ENCODE peak calls at places on chromosome 5, in eight cellular contexts. Z is adrenal gland, R is tibial nerve, T is esophagus squamous epithelium, B is spleen, S is A549, C is HCT116, D is vagina. Q is an unnamed sample. For H3K4me1, the result is how much of the 10 kb centered on the place peaks cover.

GRCh38 chr5:78644741-78645300 is 3.8 kb downstream of the LHFPL2 start:
- DNase-seq in Z (no peak), R (no peak), T (no peak), B (no peak), S (no peak), C (no peak), D (no peak), Q (no peak)

GRCh38 chr5:145854651-145855258 is 18.1 kb downstream of the GRXCR2 start:
- DNase-seq in Z (no peak), R (no peak), T (no peak), B (no peak), S (peak), C (peak), D (no peak), Q (no peak)

GRCh38 chr5:99316484-99316883 is 387.7 kb upstream of the CHD1 start:
- DNase-seq in Z (no peak), R (no peak), T (no peak), B (no peak), S (no peak), C (no peak), D (no peak), Q (no peak)

GRCh38 chr5:73591698-73592501 is 26.4 kb downstream of the UTP15 start:
- DNase-seq in Z (no peak), R (no peak), T (no peak), B (no peak), S (no peak), C (no peak), D (no peak), Q (no peak)

GRCh38 chr5:74642543-74642863 is 2.0 kb upstream of the ENC1 start:
- DNase-seq in Z (no peak), R (no peak), T (no peak), B (no peak), S (no peak), C (no peak), D (no peak), Q (no peak)

GRCh38 chr5:136901-137300 is 44.9 kb downstream of the PLEKHG4B start:
- DNase-seq in Z (no peak), R (no peak), T (no peak), B (no peak), S (no peak), C (no peak), D (no peak), Q (no peak)

GRCh38 chr5:3414371-3414770 is 181.3 kb upstream of the IRX1 start:
- DNase-seq in Z (no peak), R (no peak), T (no peak), B (no peak), S (no peak), C (no peak), D (no peak), Q (no peak)

GRCh38 chr5:107428303-107428761 is 242.4 kb downstream of the EFNA5 start:
- DNase-seq in Z (no peak), R (no peak), T (no peak), B (no peak), S (no peak), C (no peak), D (no peak), Q (no peak)

GRCh38 chr5:141694479-141694878 is 12.4 kb upstream of the ARAP3 start:
- DNase-seq in Z (no peak), R (no peak), T (no peak), B (no peak), S (no peak), C (no peak), D (no peak), Q (no peak)

GRCh38 chr5:141650851-141651727 is at the start of gene FCHSD1:
- DNase-seq in Z (peak), R (peak), T (peak), B (peak), S (peak), C (peak), D (peak), Q (peak)

GRCh38 chr5:88660947-88661869 is 221.8 kb downstream of the MEF2C start:
- DNase-seq in Z (peak), R (peak), T (no peak), B (no peak), S (peak), C (peak), D (no peak), Q (peak)

GRCh38 chr5:141017943-141018342 is 33.2 kb upstream of the PCDHB1 start:
- DNase-seq in Z (no peak), R (no peak), T (no peak), B (no peak), S (no peak), C (no peak), D (no peak), Q (no peak)

GRCh38 chr5:34012791-34013190 is 4.9 kb upstream of the AMACR start:
- DNase-seq in Z (peak), R (no peak), T (no peak), B (no peak), S (no peak), C (no peak), D (no peak), Q (no peak)

GRCh38 chr5:62720036-62720441 is 141.4 kb downstream of the LRRC70 start:
- DNase-seq in Z (peak), R (no peak), T (no peak), B (no peak), S (peak), C (peak), D (no peak), Q (no peak)

GRCh38 chr5:155886311-155887031 is 440.5 kb upstream of the SGCD start:
- DNase-seq in Z (no peak), R (no peak), T (no peak), B (no peak), S (no peak), C (no peak), D (no peak), Q (no peak)

GRCh38 chr5:138170299-138170698 is 8.1 kb downstream of the BRD8 start:
- DNase-seq in Z (no peak), R (no peak), T (no peak), B (no peak), S (no peak), C (no peak), D (no peak), Q (no peak)

GRCh38 chr5:82393951-82394350 is 115.8 kb upstream of the RPS23 start:
- DNase-seq in Z (no peak), R (no peak), T (no peak), B (no peak), S (no peak), C (no peak), D (no peak), Q (no peak)

GRCh38 chr5:91469517-91470165 is 86.5 kb upstream of the ARRDC3 start:
- DNase-seq in Z (peak), R (no peak), T (no peak), B (no peak), S (no peak), C (no peak), D (no peak), Q (no peak)

GRCh38 chr5:124605516-124605915 is 140.9 kb downstream of the ZNF608 start:
- DNase-seq in Z (no peak), R (no peak), T (no peak), B (no peak), S (no peak), C (no peak), D (peak), Q (peak)

GRCh38 chr5:125713406-125713805 is 709.8 kb upstream of the GRAMD2B start:
- DNase-seq in Z (no peak), R (no peak), T (no peak), B (no peak), S (no peak), C (no peak), D (no peak), Q (no peak)

GRCh38 chr5:119708076-119708790 is 78.9 kb downstream of the FAM170A start:
- DNase-seq in Z (no peak), R (no peak), T (no peak), B (peak), S (no peak), C (no peak), D (no peak), Q (no peak)

GRCh38 chr5:1594336-1595106 is 70.8 kb upstream of the LPCAT1 start:
- DNase-seq in Z (peak), R (peak), T (peak), B (peak), S (peak), C (peak), D (no peak), Q (peak)

GRCh38 chr5:28374492-28374934 is 1336.1 kb upstream of the CDH9 start:
- DNase-seq in Z (no peak), R (no peak), T (no peak), B (no peak), S (peak), C (no peak), D (no peak), Q (no peak)

GRCh38 chr5:9799601-9800000 is 169.4 kb upstream of the TAS2R1 start:
- DNase-seq in Z (no peak), R (no peak), T (no peak), B (no peak), S (no peak), C (no peak), D (no peak), Q (no peak)

GRCh38 chr5:152329191-152329590 is 75.9 kb downstream of the NMUR2 start:
- DNase-seq in Z (no peak), R (no peak), T (no peak), B (no peak), S (no peak), C (no peak), D (no peak), Q (no peak)

GRCh38 chr5:180600554-180601041 is 9.3 kb upstream of the SCGB3A1 start:
- DNase-seq in Z (no peak), R (no peak), T (no peak), B (peak), S (no peak), C (no peak), D (no peak), Q (no peak)

GRCh38 chr5:105503950-105504349 is 1941.4 kb upstream of the NUDT12 start:
- DNase-seq in Z (no peak), R (no peak), T (no peak), B (no peak), S (no peak), C (no peak), D (no peak), Q (no peak)

GRCh38 chr5:135222771-135223170 is 176.3 kb downstream of the MACROH2A1 start:
- DNase-seq in Z (peak), R (no peak), T (no peak), B (peak), S (no peak), C (no peak), D (no peak), Q (peak)

GRCh38 chr5:131466171-131466766 is 168.8 kb downstream of the RAPGEF6 start:
- DNase-seq in Z (no peak), R (no peak), T (no peak), B (no peak), S (no peak), C (no peak), D (no peak), Q (no peak)

GRCh38 chr5:119077444-119077843 is 6.6 kb downstream of the DMXL1 start:
- DNase-seq in Z (no peak), R (no peak), T (no peak), B (no peak), S (no peak), C (no peak), D (no peak), Q (no peak)

GRCh38 chr5:138632900-138633489 is 57.8 kb upstream of the HSPA9 start:
- DNase-seq in Z (peak), R (no peak), T (no peak), B (peak), S (peak), C (peak), D (no peak), Q (peak)

GRCh38 chr5:119389288-119390065 is 33.7 kb downstream of the TNFAIP8 start:
- DNase-seq in Z (no peak), R (no peak), T (no peak), B (no peak), S (no peak), C (no peak), D (no peak), Q (no peak)

GRCh38 chr5:66661149-66661548 is 65.0 kb downstream of the MAST4 start:
- DNase-seq in Z (peak), R (no peak), T (no peak), B (no peak), S (no peak), C (no peak), D (no peak), Q (no peak)

GRCh38 chr5:78781611-78782356 is 133.2 kb upstream of the LHFPL2 start:
- DNase-seq in Z (no peak), R (no peak), T (no peak), B (no peak), S (no peak), C (no peak), D (no peak), Q (no peak)

GRCh38 chr5:16866795-16867584 is 69.1 kb downstream of the MYO10 start:
- DNase-seq in Z (no peak), R (no peak), T (no peak), B (no peak), S (no peak), C (no peak), D (no peak), Q (no peak)

DNA sequence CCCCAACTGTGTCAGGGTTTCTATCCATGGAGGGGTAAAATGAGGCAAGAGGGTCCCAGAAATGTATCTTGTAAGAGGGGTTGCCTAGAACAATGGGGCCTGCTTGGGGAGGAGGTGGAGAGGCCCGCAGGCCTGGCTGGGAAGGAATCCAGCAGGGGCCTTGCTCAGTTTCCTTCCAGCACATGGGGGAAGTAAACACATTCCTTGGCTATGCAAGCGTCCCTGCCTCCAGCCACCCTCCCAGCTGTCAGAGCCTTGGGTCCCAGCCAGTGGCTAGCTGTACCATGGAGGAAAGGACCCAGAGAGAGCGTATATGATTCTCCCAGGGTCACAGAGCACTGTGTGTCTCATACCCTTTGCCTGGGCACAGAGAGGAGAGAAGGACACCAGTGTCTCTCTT is 71.1 kb upstream of the IL17B start:
- DNase-seq in Z (peak), R (no peak), T (no peak), B (no peak), S (no peak), C (no peak), D (peak), Q (peak)
- H3K4me1 ChIP-seq in Z (half or more), R (under half), T (under half), B (under half), S (under half), C (half or more), D (half or more), Q (under half)

GRCh38 chr5:41410307-41410706 is 100.1 kb downstream of the PLCXD3 start:
- DNase-seq in Z (no peak), R (no peak), T (no peak), B (no peak), S (no peak), C (no peak), D (no peak), Q (no peak)

GRCh38 chr5:41413067-41413466 is 97.3 kb downstream of the PLCXD3 start:
- DNase-seq in Z (no peak), R (no peak), T (no peak), B (no peak), S (no peak), C (no peak), D (no peak), Q (no peak)

GRCh38 chr5:41408676-41409443 is 101.5 kb downstream of the PLCXD3 start:
- DNase-seq in Z (no peak), R (no peak), T (no peak), B (no peak), S (no peak), C (no peak), D (no peak), Q (no peak)

GRCh38 chr5:41412496-41412895 is 97.9 kb downstream of the PLCXD3 start:
- DNase-seq in Z (no peak), R (no peak), T (no peak), B (no peak), S (no peak), C (no peak), D (no peak), Q (no peak)

DNA sequence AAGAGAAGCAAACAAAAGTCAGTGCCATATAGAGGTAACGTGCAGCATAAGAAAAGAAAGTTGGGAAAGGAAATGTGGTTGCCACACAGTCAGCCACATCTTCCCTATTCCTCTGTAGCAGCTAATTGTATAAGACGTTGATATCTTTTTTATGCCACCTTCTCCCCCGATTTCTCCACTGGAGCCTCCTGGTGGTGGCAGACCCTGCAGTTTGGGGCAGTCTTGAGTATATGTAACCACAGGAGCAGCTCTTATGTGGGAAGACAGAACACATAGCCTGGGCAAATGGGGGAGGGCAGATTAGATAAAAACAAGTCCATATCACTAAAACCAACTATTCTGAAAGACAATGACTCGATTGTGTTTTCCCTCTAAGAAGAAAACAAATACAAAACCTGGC is 99.7 kb downstream of the PLCXD3 start:
- DNase-seq in Z (no peak), R (no peak), T (no peak), B (no peak), S (no peak), C (no peak), D (no peak), Q (no peak)
- TF ChIP-seq CTCF in Z (no peak), R (no peak), T (no peak), B (no peak), S (peak), C (no peak), D (no peak), Q (no peak)

GRCh38 chr5:43105369-43106289 is 15.1 kb upstream of the ZNF131 start:
- DNase-seq in Z (peak), R (peak), T (peak), B (peak), S (peak), C (peak), D (peak), Q (peak)
- TF ChIP-seq POLR2A in Z (no peak), R (peak), T (no peak), B (no peak), S (no peak), C (no peak), D (no peak), Q (no peak)

DNA sequence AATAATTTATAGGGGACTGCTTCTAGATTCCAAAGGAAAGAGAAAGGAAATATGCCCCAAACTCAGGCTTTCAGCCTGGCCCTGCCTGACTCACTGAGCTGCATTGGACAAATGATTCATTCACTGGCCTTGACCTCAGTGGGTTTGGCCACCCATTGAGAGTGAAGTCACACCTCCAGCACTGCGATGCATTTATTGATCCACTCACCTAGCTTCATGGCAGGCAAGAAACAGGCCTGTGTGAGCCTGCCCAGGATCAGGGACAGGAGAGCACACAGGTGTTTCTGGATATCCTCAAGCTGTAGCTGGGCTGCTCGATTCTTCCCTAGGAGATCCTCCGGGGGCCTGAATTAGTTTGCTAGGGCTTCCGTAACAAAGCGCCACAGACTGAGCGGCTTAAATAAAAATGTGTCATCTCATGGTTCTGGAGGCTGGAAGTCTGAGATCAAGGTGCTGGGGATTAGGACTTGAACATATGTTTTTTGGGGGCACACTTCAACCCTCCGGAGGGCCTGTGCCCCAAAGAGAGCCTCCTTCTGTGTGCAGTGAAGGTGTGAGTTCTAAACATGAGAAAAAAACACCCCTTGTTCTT is 7.3 kb upstream of the DUSP1 start:
- DNase-seq in Z (peak), R (no peak), T (no peak), B (no peak), S (no peak), C (peak), D (peak), Q (peak)
- H3K4me1 ChIP-seq in Z (under half), R (under half), T (half or more), B (under half), S (half or more), C (under half), D (half or more), Q (under half)

DNA sequence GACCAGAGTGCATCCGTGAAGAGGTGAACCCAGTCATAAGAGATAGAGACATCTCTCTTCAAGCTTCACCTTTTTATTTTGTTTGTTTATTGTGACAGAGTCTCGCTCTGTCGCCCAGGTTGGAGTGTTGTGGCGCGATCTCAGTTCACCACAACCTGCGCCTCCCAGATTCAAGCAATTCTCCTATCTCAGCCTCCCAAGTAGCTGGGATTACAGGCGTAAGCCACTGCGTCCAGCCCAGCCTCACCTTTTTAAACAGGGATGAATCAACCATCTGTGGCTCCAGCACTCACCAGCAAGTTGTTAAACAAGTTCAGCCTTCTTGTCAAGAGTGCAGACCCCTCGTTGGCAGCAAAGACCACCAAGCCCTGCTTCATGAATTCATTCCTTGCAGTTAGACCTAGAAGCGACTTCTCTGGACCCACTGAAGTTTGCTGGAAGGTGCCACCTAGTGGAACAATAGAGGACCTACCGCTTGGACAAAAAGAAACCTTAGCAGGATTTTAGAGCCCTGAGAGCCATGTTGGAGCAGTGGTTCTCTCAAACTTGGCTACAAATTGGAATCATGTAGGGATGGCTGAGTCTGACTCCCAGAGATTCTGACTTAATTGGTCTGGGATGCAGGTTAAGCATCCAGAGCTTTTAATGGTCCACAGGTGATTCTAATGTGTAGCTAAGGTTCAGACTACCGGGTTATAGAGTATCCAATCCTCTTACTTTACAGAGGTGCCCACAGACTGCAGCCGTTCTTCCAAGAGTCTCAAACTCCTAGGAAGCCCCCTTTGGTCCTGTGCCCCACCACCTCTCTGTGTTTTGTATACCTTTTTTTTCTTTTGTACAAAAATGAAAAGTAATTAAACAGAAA is 10.5 kb upstream of the GALNT10 start:
- DNase-seq in Z (peak), R (no peak), T (no peak), B (no peak), S (peak), C (peak), D (no peak), Q (no peak)
- TF ChIP-seq CTCF in Z (peak), R (peak), T (peak), B (peak), S (peak), C (peak), D (peak), Q (peak)

GRCh38 chr5:40999966-41000365 is 71.2 kb downstream of the MROH2B start:
- DNase-seq in Z (no peak), R (no peak), T (no peak), B (no peak), S (no peak), C (no peak), D (no peak), Q (no peak)
- TF ChIP-seq POLR2A in Z (no peak), R (no peak), T (no peak), B (no peak), S (no peak), C (no peak), D (no peak), Q (no peak)

GRCh38 chr5:92775711-92776615 is 805.1 kb downstream of the NR2F1-AS1 start:
- DNase-seq in Z (no peak), R (no peak), T (no peak), B (no peak), S (no peak), C (no peak), D (no peak), Q (no peak)
- H3K4me1 ChIP-seq in Z (under half), R (under half), T (under half), B (under half), S (under half), C (under half), D (under half), Q (under half)